ENCODE peak calls at places on chromosomes 12 and 14, in ten cellular contexts. One of them, this sample, is unnamed.

GRCh38 chr12:46608431-46609280 is 217.1 kb downstream of the SLC38A4 start:
- DNase-seq in cardiac fibroblast: peak
- DNase-seq in left ventricle myocardium inferior: no peak
- DNase-seq in GM23248: peak
- DNase-seq in heart left ventricle: no peak
- DNase-seq in astrocyte of the spinal cord: peak
- DNase-seq in ovary: no peak
- DNase-seq in effector memory CD8-positive, alpha-beta T cell: no peak
- DNase-seq in tibial artery: no peak
- DNase-seq in stimulated activated CD4-positive, alpha-beta T cell treated with anti-CD3 and anti-CD28 coated beads, TNF-alpha, amount 100 ng/mL, for 1 hour: no peak
- DNase-seq in this sample: no peak

GRCh38 chr12:57522887-57523705 is 472 bp downstream of the MBD6 start:
- DNase-seq in cardiac fibroblast: peak
- DNase-seq in left ventricle myocardium inferior: peak
- DNase-seq in GM23248: peak
- DNase-seq in heart left ventricle: peak
- DNase-seq in astrocyte of the spinal cord: peak
- DNase-seq in ovary: peak
- DNase-seq in effector memory CD8-positive, alpha-beta T cell: peak
- DNase-seq in tibial artery: peak
- DNase-seq in stimulated activated CD4-positive, alpha-beta T cell treated with anti-CD3 and anti-CD28 coated beads, TNF-alpha, amount 100 ng/mL, for 1 hour: peak
- DNase-seq in this sample: peak

GRCh38 chr14:101876539-101876938 is 87.8 kb upstream of the DYNC1H1 start:
- DNase-seq in cardiac fibroblast: peak
- DNase-seq in left ventricle myocardium inferior: peak
- DNase-seq in GM23248: peak
- DNase-seq in heart left ventricle: peak
- DNase-seq in astrocyte of the spinal cord: no peak
- DNase-seq in ovary: no peak
- DNase-seq in effector memory CD8-positive, alpha-beta T cell: peak
- DNase-seq in tibial artery: peak
- DNase-seq in stimulated activated CD4-positive, alpha-beta T cell treated with anti-CD3 and anti-CD28 coated beads, TNF-alpha, amount 100 ng/mL, for 1 hour: peak
- DNase-seq in this sample: no peak

GRCh38 chr14:22570132-22570949 is 18.7 kb downstream of the DAD1 start:
- DNase-seq in cardiac fibroblast: peak
- DNase-seq in left ventricle myocardium inferior: no peak
- DNase-seq in GM23248: peak
- DNase-seq in heart left ventricle: no peak
- DNase-seq in astrocyte of the spinal cord: peak
- DNase-seq in ovary: peak
- DNase-seq in effector memory CD8-positive, alpha-beta T cell: peak
- DNase-seq in tibial artery: no peak
- DNase-seq in stimulated activated CD4-positive, alpha-beta T cell treated with anti-CD3 and anti-CD28 coated beads, TNF-alpha, amount 100 ng/mL, for 1 hour: peak
- DNase-seq in this sample: peak

GRCh38 chr12:130970165-130970907 is 16.6 kb downstream of the ADGRD1 start:
- DNase-seq in cardiac fibroblast: no peak
- DNase-seq in left ventricle myocardium inferior: no peak
- DNase-seq in GM23248: no peak
- DNase-seq in heart left ventricle: no peak
- DNase-seq in astrocyte of the spinal cord: no peak
- DNase-seq in ovary: no peak
- DNase-seq in effector memory CD8-positive, alpha-beta T cell: no peak
- DNase-seq in tibial artery: no peak
- DNase-seq in stimulated activated CD4-positive, alpha-beta T cell treated with anti-CD3 and anti-CD28 coated beads, TNF-alpha, amount 100 ng/mL, for 1 hour: no peak
- DNase-seq in this sample: no peak

GRCh38 chr14:53963491-53964227 is 7.0 kb upstream of the BMP4 start:
- DNase-seq in cardiac fibroblast: no peak
- DNase-seq in left ventricle myocardium inferior: peak
- DNase-seq in GM23248: no peak
- DNase-seq in heart left ventricle: no peak
- DNase-seq in astrocyte of the spinal cord: peak
- DNase-seq in ovary: peak
- DNase-seq in effector memory CD8-positive, alpha-beta T cell: no peak
- DNase-seq in tibial artery: peak
- DNase-seq in stimulated activated CD4-positive, alpha-beta T cell treated with anti-CD3 and anti-CD28 coated beads, TNF-alpha, amount 100 ng/mL, for 1 hour: no peak
- DNase-seq in this sample: no peak

GRCh38 chr14:58919262-58919661 is 269.2 kb upstream of the DAAM1 start:
- DNase-seq in cardiac fibroblast: no peak
- DNase-seq in left ventricle myocardium inferior: no peak
- DNase-seq in GM23248: peak
- DNase-seq in heart left ventricle: no peak
- DNase-seq in astrocyte of the spinal cord: peak
- DNase-seq in ovary: no peak
- DNase-seq in effector memory CD8-positive, alpha-beta T cell: no peak
- DNase-seq in tibial artery: no peak
- DNase-seq in stimulated activated CD4-positive, alpha-beta T cell treated with anti-CD3 and anti-CD28 coated beads, TNF-alpha, amount 100 ng/mL, for 1 hour: no peak
- DNase-seq in this sample: no peak

GRCh38 chr12:27076930-27077329 is 5.4 kb downstream of the C12orf71 start:
- DNase-seq in cardiac fibroblast: no peak
- DNase-seq in left ventricle myocardium inferior: no peak
- DNase-seq in GM23248: peak
- DNase-seq in heart left ventricle: no peak
- DNase-seq in astrocyte of the spinal cord: no peak
- DNase-seq in ovary: no peak
- DNase-seq in effector memory CD8-positive, alpha-beta T cell: no peak
- DNase-seq in tibial artery: no peak
- DNase-seq in stimulated activated CD4-positive, alpha-beta T cell treated with anti-CD3 and anti-CD28 coated beads, TNF-alpha, amount 100 ng/mL, for 1 hour: no peak
- DNase-seq in this sample: no peak

GRCh38 chr14:100304825-100305445 is 1.3 kb downstream of the SLC25A29 start:
- DNase-seq in cardiac fibroblast: peak
- DNase-seq in left ventricle myocardium inferior: peak
- DNase-seq in GM23248: peak
- DNase-seq in heart left ventricle: no peak
- DNase-seq in astrocyte of the spinal cord: peak
- DNase-seq in ovary: peak
- DNase-seq in effector memory CD8-positive, alpha-beta T cell: peak
- DNase-seq in tibial artery: no peak
- DNase-seq in stimulated activated CD4-positive, alpha-beta T cell treated with anti-CD3 and anti-CD28 coated beads, TNF-alpha, amount 100 ng/mL, for 1 hour: no peak
- DNase-seq in this sample: no peak

GRCh38 chr12:109777544-109777943 is 55.7 kb downstream of the TRPV4 start:
- DNase-seq in cardiac fibroblast: peak
- DNase-seq in left ventricle myocardium inferior: no peak
- DNase-seq in GM23248: peak
- DNase-seq in heart left ventricle: no peak
- DNase-seq in astrocyte of the spinal cord: no peak
- DNase-seq in ovary: no peak
- DNase-seq in effector memory CD8-positive, alpha-beta T cell: no peak
- DNase-seq in tibial artery: no peak
- DNase-seq in stimulated activated CD4-positive, alpha-beta T cell treated with anti-CD3 and anti-CD28 coated beads, TNF-alpha, amount 100 ng/mL, for 1 hour: no peak
- DNase-seq in this sample: no peak

GRCh38 chr12:109115758-109116610 is at the start of gene ACACB:
- DNase-seq in cardiac fibroblast: no peak
- DNase-seq in left ventricle myocardium inferior: peak
- DNase-seq in GM23248: no peak
- DNase-seq in heart left ventricle: peak
- DNase-seq in astrocyte of the spinal cord: no peak
- DNase-seq in ovary: peak
- DNase-seq in effector memory CD8-positive, alpha-beta T cell: no peak
- DNase-seq in tibial artery: peak
- DNase-seq in stimulated activated CD4-positive, alpha-beta T cell treated with anti-CD3 and anti-CD28 coated beads, TNF-alpha, amount 100 ng/mL, for 1 hour: no peak
- DNase-seq in this sample: no peak

GRCh38 chr14:92877757-92878431 is 45.1 kb upstream of the CHGA start:
- DNase-seq in cardiac fibroblast: no peak
- DNase-seq in left ventricle myocardium inferior: peak
- DNase-seq in GM23248: no peak
- DNase-seq in heart left ventricle: peak
- DNase-seq in astrocyte of the spinal cord: peak
- DNase-seq in ovary: peak
- DNase-seq in effector memory CD8-positive, alpha-beta T cell: no peak
- DNase-seq in tibial artery: no peak
- DNase-seq in stimulated activated CD4-positive, alpha-beta T cell treated with anti-CD3 and anti-CD28 coated beads, TNF-alpha, amount 100 ng/mL, for 1 hour: no peak
- DNase-seq in this sample: peak

GRCh38 chr14:59189281-59189821 is 884 bp downstream of the DAAM1 start:
- DNase-seq in cardiac fibroblast: peak
- DNase-seq in left ventricle myocardium inferior: no peak
- DNase-seq in GM23248: peak
- DNase-seq in heart left ventricle: peak
- DNase-seq in astrocyte of the spinal cord: no peak
- DNase-seq in ovary: no peak
- DNase-seq in effector memory CD8-positive, alpha-beta T cell: peak
- DNase-seq in tibial artery: peak
- DNase-seq in stimulated activated CD4-positive, alpha-beta T cell treated with anti-CD3 and anti-CD28 coated beads, TNF-alpha, amount 100 ng/mL, for 1 hour: no peak
- DNase-seq in this sample: peak

GRCh38 chr12:62562892-62563291 is 96.3 kb downstream of the MON2 start:
- DNase-seq in cardiac fibroblast: peak
- DNase-seq in left ventricle myocardium inferior: no peak
- DNase-seq in GM23248: peak
- DNase-seq in heart left ventricle: no peak
- DNase-seq in astrocyte of the spinal cord: peak
- DNase-seq in ovary: no peak
- DNase-seq in effector memory CD8-positive, alpha-beta T cell: no peak
- DNase-seq in tibial artery: no peak
- DNase-seq in stimulated activated CD4-positive, alpha-beta T cell treated with anti-CD3 and anti-CD28 coated beads, TNF-alpha, amount 100 ng/mL, for 1 hour: no peak
- DNase-seq in this sample: no peak

GRCh38 chr12:19036673-19037357 is 92.7 kb upstream of the PLEKHA5 start:
- DNase-seq in cardiac fibroblast: no peak
- DNase-seq in left ventricle myocardium inferior: no peak
- DNase-seq in GM23248: peak
- DNase-seq in heart left ventricle: no peak
- DNase-seq in astrocyte of the spinal cord: peak
- DNase-seq in ovary: no peak
- DNase-seq in effector memory CD8-positive, alpha-beta T cell: no peak
- DNase-seq in tibial artery: no peak
- DNase-seq in stimulated activated CD4-positive, alpha-beta T cell treated with anti-CD3 and anti-CD28 coated beads, TNF-alpha, amount 100 ng/mL, for 1 hour: no peak
- DNase-seq in this sample: no peak

GRCh38 chr12:108633534-108634224 is at the start of gene SELPLG:
- DNase-seq in cardiac fibroblast: no peak
- DNase-seq in left ventricle myocardium inferior: peak
- DNase-seq in GM23248: no peak
- DNase-seq in heart left ventricle: peak
- DNase-seq in astrocyte of the spinal cord: no peak
- DNase-seq in ovary: no peak
- DNase-seq in effector memory CD8-positive, alpha-beta T cell: peak
- DNase-seq in tibial artery: peak
- DNase-seq in stimulated activated CD4-positive, alpha-beta T cell treated with anti-CD3 and anti-CD28 coated beads, TNF-alpha, amount 100 ng/mL, for 1 hour: peak
- DNase-seq in this sample: no peak

GRCh38 chr14:24411468-24412454 is 13.0 kb downstream of the NYNRIN start:
- DNase-seq in cardiac fibroblast: peak
- DNase-seq in left ventricle myocardium inferior: no peak
- DNase-seq in GM23248: peak
- DNase-seq in heart left ventricle: peak
- DNase-seq in astrocyte of the spinal cord: peak
- DNase-seq in ovary: no peak
- DNase-seq in effector memory CD8-positive, alpha-beta T cell: no peak
- DNase-seq in tibial artery: no peak
- DNase-seq in stimulated activated CD4-positive, alpha-beta T cell treated with anti-CD3 and anti-CD28 coated beads, TNF-alpha, amount 100 ng/mL, for 1 hour: no peak
- DNase-seq in this sample: peak

GRCh38 chr12:63276537-63277365 is 125.8 kb upstream of the AVPR1A start:
- DNase-seq in cardiac fibroblast: peak
- DNase-seq in left ventricle myocardium inferior: no peak
- DNase-seq in GM23248: peak
- DNase-seq in heart left ventricle: no peak
- DNase-seq in astrocyte of the spinal cord: peak
- DNase-seq in ovary: no peak
- DNase-seq in effector memory CD8-positive, alpha-beta T cell: no peak
- DNase-seq in tibial artery: no peak
- DNase-seq in stimulated activated CD4-positive, alpha-beta T cell treated with anti-CD3 and anti-CD28 coated beads, TNF-alpha, amount 100 ng/mL, for 1 hour: no peak
- DNase-seq in this sample: peak

This sample was measured in neuronal stem cell.